ENCODE peak calls at places on chromosome 14, in four cellular contexts. J is breast epithelium, M is lung, O is mammary epithelial cell. D is an unnamed sample.

GRCh38 chr14:99732436-99733220 is 48.5 kb downstream of the CYP46A1 start:
- DNase-seq in J (no peak), M (no peak), O (no peak), D (no peak)

GRCh38 chr14:97578982-97579381 is 781.8 kb downstream of the VRK1 start:
- DNase-seq in J (no peak), M (no peak), O (no peak), D (no peak)

GRCh38 chr14:29282169-29282568 is 515.6 kb downstream of the FOXG1 start:
- DNase-seq in J (no peak), M (no peak), O (no peak), D (no peak)

GRCh38 chr14:70857499-70857895 is 48.2 kb upstream of the MAP3K9 start:
- DNase-seq in J (no peak), M (no peak), O (no peak), D (no peak)

GRCh38 chr14:34301107-34301734 is 160.8 kb downstream of the SPTSSA start:
- DNase-seq in J (no peak), M (no peak), O (peak), D (no peak)

GRCh38 chr14:89773644-89774316 is 180.8 kb downstream of the EFCAB11 start:
- DNase-seq in J (no peak), M (peak), O (no peak), D (no peak)

GRCh38 chr14:52356025-52356424 is 41.9 kb downstream of the PTGER2 start:
- DNase-seq in J (no peak), M (no peak), O (peak), D (no peak)

GRCh38 chr14:61562321-61563161 is 132.8 kb upstream of the HIF1A start:
- DNase-seq in J (no peak), M (no peak), O (peak), D (no peak)

GRCh38 chr14:100778078-100778927 is 47.6 kb upstream of the MEG3 start:
- DNase-seq in J (no peak), M (no peak), O (no peak), D (no peak)

GRCh38 chr14:24965934-24966593 is 83.9 kb downstream of the STXBP6 start:
- DNase-seq in J (no peak), M (no peak), O (peak), D (no peak)

GRCh38 chr14:74605531-74606223 is 6.4 kb downstream of the LTBP2 start:
- DNase-seq in J (no peak), M (no peak), O (no peak), D (no peak)

GRCh38 chr14:35940291-35940690 is 114.2 kb downstream of the BRMS1L start:
- DNase-seq in J (no peak), M (no peak), O (no peak), D (no peak)

GRCh38 chr14:68790656-68791077 is 2.2 kb downstream of the ZFP36L1 start:
- DNase-seq in J (peak), M (no peak), O (peak), D (no peak)

GRCh38 chr14:80518173-80518572 is 306.9 kb upstream of the DIO2 start:
- DNase-seq in J (no peak), M (no peak), O (no peak), D (no peak)

GRCh38 chr14:91606851-91607250 is 96.7 kb upstream of the PPP4R3A start:
- DNase-seq in J (no peak), M (no peak), O (peak), D (no peak)

GRCh38 chr14:22737052-22737451 is 29.4 kb upstream of the OXA1L start:
- DNase-seq in J (no peak), M (no peak), O (no peak), D (no peak)

GRCh38 chr14:99952453-99952852 is 112.8 kb upstream of the EVL start:
- DNase-seq in J (no peak), M (no peak), O (no peak), D (no peak)

GRCh38 chr14:79659995-79660975 is 551.0 kb downstream of the DIO2 start:
- DNase-seq in J (no peak), M (no peak), O (no peak), D (no peak)

DNA sequence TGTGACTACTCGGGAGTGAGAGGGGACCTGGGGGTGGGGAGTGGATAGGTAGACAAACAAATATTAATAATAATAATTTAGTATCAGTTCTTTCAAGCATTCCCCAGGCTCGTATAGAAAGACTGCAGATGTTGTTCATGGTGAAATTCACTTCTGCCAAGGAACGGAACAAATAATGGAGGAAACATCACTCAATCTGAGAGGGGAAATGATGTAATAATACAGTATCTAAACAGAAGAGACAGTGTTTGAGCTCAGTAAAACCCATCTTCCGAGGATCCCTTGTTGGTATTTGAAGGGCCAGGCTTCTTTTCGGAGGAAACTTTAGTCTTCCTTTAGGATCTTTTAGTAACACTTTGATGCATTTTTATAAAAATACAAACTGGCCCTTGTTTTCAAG is 114.2 kb downstream of the KCNK10 start:
- DNase-seq in J (no peak), M (no peak), O (no peak), D (no peak)
- H3K27ac ChIP-seq in J (no peak), M (no peak), O (no peak), D (no peak)

DNA sequence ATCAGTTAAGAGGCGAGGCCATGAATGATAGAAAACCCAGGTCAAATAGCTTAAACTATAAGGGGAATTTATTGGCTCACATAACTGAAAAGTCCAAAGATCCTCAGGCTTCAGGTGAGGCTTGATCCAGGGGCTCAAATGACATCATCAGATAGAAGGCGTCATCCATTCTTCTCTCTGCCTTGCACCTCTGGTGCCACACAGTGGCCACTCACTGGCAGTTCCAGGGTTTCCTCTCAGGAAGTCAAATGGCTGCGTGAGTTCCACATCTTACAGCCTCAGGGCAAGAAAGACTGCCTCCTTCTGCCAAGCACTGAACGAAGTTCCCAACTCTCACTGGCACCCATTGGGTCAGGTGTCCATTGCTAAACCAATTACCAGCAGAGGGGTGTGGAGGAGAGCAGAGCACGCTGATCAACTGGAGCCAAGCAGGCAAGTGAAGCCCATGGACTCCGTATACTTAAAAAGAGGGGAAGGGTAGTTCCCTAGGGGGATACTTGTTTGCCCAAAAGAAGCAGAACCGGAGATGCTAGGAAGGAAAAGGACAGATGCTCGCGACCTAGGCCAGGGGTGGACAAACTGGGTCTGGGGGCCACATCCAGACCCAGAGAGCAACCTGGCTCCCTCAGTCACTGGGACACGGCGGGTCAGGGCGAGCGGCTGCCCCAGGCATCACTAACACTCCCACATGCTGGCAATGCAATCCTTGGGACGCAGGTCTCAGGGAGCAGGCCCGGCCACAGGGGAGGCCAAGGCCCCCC is 69.3 kb downstream of the SERPINA3 start:
- DNase-seq in J (peak), M (no peak), O (peak), D (no peak)
- TF ChIP-seq CTCF in J (peak), M (no peak), O (peak), D (peak)

GRCh38 chr14:105857223-105857815 is 330.9 kb downstream of the TMEM121 start:
- DNase-seq in J (no peak), M (no peak), O (no peak), D (no peak)

GRCh38 chr14:105856676-105857222 is 330.4 kb downstream of the TMEM121 start:
- DNase-seq in J (no peak), M (no peak), O (no peak), D (no peak)

GRCh38 chr14:105859717-105860614 is 333.6 kb downstream of the TMEM121 start:
- DNase-seq in J (no peak), M (no peak), O (no peak), D (no peak)

GRCh38 chr14:105857816-105858675 is 331.7 kb downstream of the TMEM121 start:
- DNase-seq in J (no peak), M (no peak), O (no peak), D (no peak)

GRCh38 chr14:105858676-105859025 is 332.3 kb downstream of the TMEM121 start:
- DNase-seq in J (no peak), M (no peak), O (no peak), D (no peak)
- H3K4me3 ChIP-seq in J (no peak), M (no peak), O (no peak), D (no peak)

GRCh38 chr14:54187439-54187838 is 209.4 kb upstream of the CDKN3 start:
- DNase-seq in J (no peak), M (no peak), O (no peak), D (no peak)
- H3K27ac ChIP-seq in J (no peak), M (no peak), O (no peak), D (no peak)

DNA sequence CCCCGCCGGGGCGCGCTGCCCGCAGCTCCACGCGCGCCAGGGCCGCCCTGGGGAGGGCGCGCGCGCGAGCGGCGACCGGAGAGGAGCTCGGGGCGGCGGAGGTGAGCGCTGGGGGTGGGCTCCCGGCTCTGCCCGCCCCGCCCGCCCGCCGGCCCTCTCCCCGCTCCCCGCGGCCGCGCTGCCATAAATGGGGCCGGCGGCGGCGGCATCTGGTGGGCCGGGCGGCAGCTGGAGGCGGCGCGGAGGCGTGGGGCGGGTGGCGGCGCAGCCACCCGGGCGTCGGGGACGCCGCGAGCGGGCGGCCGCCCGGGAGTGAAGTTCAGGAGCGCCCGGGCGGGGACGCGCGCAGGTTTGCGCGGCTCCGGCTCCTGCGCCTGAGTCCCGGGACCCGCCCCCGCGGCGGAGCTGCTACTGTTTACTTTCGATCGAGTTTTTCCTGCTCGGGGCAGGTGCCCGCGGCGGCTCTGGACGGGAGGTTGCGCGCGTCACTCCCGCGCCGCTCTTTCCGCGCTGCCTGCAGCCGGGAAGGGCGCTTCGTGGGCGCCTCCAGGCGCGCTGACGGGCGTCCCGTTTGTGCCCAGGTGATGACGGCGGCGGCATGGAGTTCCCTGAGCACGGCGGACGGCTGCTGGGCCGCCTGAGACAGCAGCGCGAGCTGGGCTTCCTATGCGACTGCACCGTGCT is at the start of gene ZBTB42:
- DNase-seq in J (peak), M (peak), O (peak), D (no peak)
- TF ChIP-seq CTCF in J (no peak), M (no peak), O (no peak), D (no peak)

GRCh38 chr14:73311710-73312035 is 74.4 kb downstream of the PAPLN start:
- DNase-seq in J (no peak), M (no peak), O (no peak), D (no peak)
- H3K4me3 ChIP-seq in J (no peak), M (no peak), O (no peak), D (no peak)